ENCODE peak calls at places on chromosomes 16 and 17, in seven cellular contexts. One of them, this sample, is unnamed.

GRCh38 chr16:7183768-7184167 is 148.9 kb upstream of the RBFOX1 start:
- DNase-seq in cardiac fibroblast: no peak
- DNase-seq in progenitor cell of endocrine pancreas: no peak
- DNase-seq in Panc1: no peak
- DNase-seq in lung: no peak
- DNase-seq in BJ: no peak
- DNase-seq in Calu3: no peak
- DNase-seq in this sample: no peak

GRCh38 chr16:83138976-83139690 is 512.4 kb downstream of the CDH13 start:
- DNase-seq in cardiac fibroblast: no peak
- DNase-seq in progenitor cell of endocrine pancreas: no peak
- DNase-seq in Panc1: no peak
- DNase-seq in lung: no peak
- DNase-seq in BJ: no peak
- DNase-seq in Calu3: no peak
- DNase-seq in this sample: no peak

GRCh38 chr17:42928714-42929496 is 28.3 kb downstream of the G6PC1 start:
- DNase-seq in cardiac fibroblast: peak
- DNase-seq in progenitor cell of endocrine pancreas: no peak
- DNase-seq in Panc1: no peak
- DNase-seq in lung: peak
- DNase-seq in BJ: peak
- DNase-seq in Calu3: peak
- DNase-seq in this sample: peak

GRCh38 chr16:72530434-72530833 is 358.5 kb upstream of the PMFBP1 start:
- DNase-seq in cardiac fibroblast: peak
- DNase-seq in progenitor cell of endocrine pancreas: no peak
- DNase-seq in Panc1: no peak
- DNase-seq in lung: no peak
- DNase-seq in BJ: no peak
- DNase-seq in Calu3: no peak
- DNase-seq in this sample: no peak

GRCh38 chr16:89217388-89218191 is at the start of gene ZNF778:
- DNase-seq in cardiac fibroblast: peak
- DNase-seq in progenitor cell of endocrine pancreas: no peak
- DNase-seq in Panc1: no peak
- DNase-seq in lung: peak
- DNase-seq in BJ: no peak
- DNase-seq in Calu3: peak
- DNase-seq in this sample: peak

GRCh38 chr17:47948706-47949196 is 7.4 kb downstream of the PNPO start:
- DNase-seq in cardiac fibroblast: no peak
- DNase-seq in progenitor cell of endocrine pancreas: no peak
- DNase-seq in Panc1: no peak
- DNase-seq in lung: no peak
- DNase-seq in BJ: no peak
- DNase-seq in Calu3: peak
- DNase-seq in this sample: no peak

GRCh38 chr17:31598388-31598760 is 206.9 kb downstream of the RAB11FIP4 start:
- DNase-seq in cardiac fibroblast: no peak
- DNase-seq in progenitor cell of endocrine pancreas: no peak
- DNase-seq in Panc1: no peak
- DNase-seq in lung: no peak
- DNase-seq in BJ: no peak
- DNase-seq in Calu3: no peak
- DNase-seq in this sample: no peak

GRCh38 chr17:74737299-74738050 is 419 bp downstream of the RAB37 start:
- DNase-seq in cardiac fibroblast: no peak
- DNase-seq in progenitor cell of endocrine pancreas: no peak
- DNase-seq in Panc1: no peak
- DNase-seq in lung: no peak
- DNase-seq in BJ: no peak
- DNase-seq in Calu3: peak
- DNase-seq in this sample: peak

GRCh38 chr16:31471241-31471874 is 594 bp upstream of the TGFB1I1 start:
- DNase-seq in cardiac fibroblast: peak
- DNase-seq in progenitor cell of endocrine pancreas: no peak
- DNase-seq in Panc1: no peak
- DNase-seq in lung: no peak
- DNase-seq in BJ: no peak
- DNase-seq in Calu3: no peak
- DNase-seq in this sample: no peak

GRCh38 chr17:43721537-43722268 is 36.9 kb downstream of the SOST start:
- DNase-seq in cardiac fibroblast: peak
- DNase-seq in progenitor cell of endocrine pancreas: no peak
- DNase-seq in Panc1: no peak
- DNase-seq in lung: no peak
- DNase-seq in BJ: no peak
- DNase-seq in Calu3: no peak
- DNase-seq in this sample: no peak

GRCh38 chr17:77189148-77189547 is 48.4 kb downstream of the SEC14L1 start:
- DNase-seq in cardiac fibroblast: no peak
- DNase-seq in progenitor cell of endocrine pancreas: no peak
- DNase-seq in Panc1: no peak
- DNase-seq in lung: no peak
- DNase-seq in BJ: no peak
- DNase-seq in Calu3: no peak
- DNase-seq in this sample: no peak

GRCh38 chr16:86968866-86969265 is 348.3 kb downstream of the C16orf95 start:
- DNase-seq in cardiac fibroblast: no peak
- DNase-seq in progenitor cell of endocrine pancreas: no peak
- DNase-seq in Panc1: no peak
- DNase-seq in lung: no peak
- DNase-seq in BJ: no peak
- DNase-seq in Calu3: no peak
- DNase-seq in this sample: no peak

GRCh38 chr17:74070374-74070773 is 133.1 kb upstream of the RPL38 start:
- DNase-seq in cardiac fibroblast: no peak
- DNase-seq in progenitor cell of endocrine pancreas: no peak
- DNase-seq in Panc1: no peak
- DNase-seq in lung: no peak
- DNase-seq in BJ: no peak
- DNase-seq in Calu3: no peak
- DNase-seq in this sample: no peak

GRCh38 chr17:44541884-44542581 is 15.3 kb upstream of the FZD2 start:
- DNase-seq in cardiac fibroblast: no peak
- DNase-seq in progenitor cell of endocrine pancreas: no peak
- DNase-seq in Panc1: no peak
- DNase-seq in lung: no peak
- DNase-seq in BJ: no peak
- DNase-seq in Calu3: no peak
- DNase-seq in this sample: no peak

GRCh38 chr16:2056077-2056476 is 8.3 kb downstream of the TSC2 start:
- DNase-seq in cardiac fibroblast: peak
- DNase-seq in progenitor cell of endocrine pancreas: no peak
- DNase-seq in Panc1: no peak
- DNase-seq in lung: no peak
- DNase-seq in BJ: no peak
- DNase-seq in Calu3: no peak
- DNase-seq in this sample: no peak

GRCh38 chr17:47694818-47695663 is 1.1 kb downstream of the TBKBP1 start:
- DNase-seq in cardiac fibroblast: peak
- DNase-seq in progenitor cell of endocrine pancreas: no peak
- DNase-seq in Panc1: no peak
- DNase-seq in lung: peak
- DNase-seq in BJ: no peak
- DNase-seq in Calu3: no peak
- DNase-seq in this sample: peak

GRCh38 chr17:81508639-81509047 is 4.0 kb downstream of the ACTG1 start:
- DNase-seq in cardiac fibroblast: peak
- DNase-seq in progenitor cell of endocrine pancreas: no peak
- DNase-seq in Panc1: no peak
- DNase-seq in lung: no peak
- DNase-seq in BJ: no peak
- DNase-seq in Calu3: no peak
- DNase-seq in this sample: no peak

GRCh38 chr16:86909359-86910145 is 331.2 kb downstream of the FOXL1 start:
- DNase-seq in cardiac fibroblast: no peak
- DNase-seq in progenitor cell of endocrine pancreas: no peak
- DNase-seq in Panc1: no peak
- DNase-seq in lung: no peak
- DNase-seq in BJ: no peak
- DNase-seq in Calu3: no peak
- DNase-seq in this sample: no peak

GRCh38 chr16:8375208-8375607 is 215.1 kb downstream of the TMEM114 start:
- DNase-seq in cardiac fibroblast: no peak
- DNase-seq in progenitor cell of endocrine pancreas: no peak
- DNase-seq in Panc1: no peak
- DNase-seq in lung: no peak
- DNase-seq in BJ: no peak
- DNase-seq in Calu3: no peak
- DNase-seq in this sample: no peak

GRCh38 chr16:81714593-81714992 is 64.5 kb upstream of the PLCG2 start:
- DNase-seq in cardiac fibroblast: no peak
- DNase-seq in progenitor cell of endocrine pancreas: no peak
- DNase-seq in Panc1: no peak
- DNase-seq in lung: no peak
- DNase-seq in BJ: no peak
- DNase-seq in Calu3: no peak
- DNase-seq in this sample: no peak

GRCh38 chr16:81713796-81714195 is 65.3 kb upstream of the PLCG2 start:
- DNase-seq in cardiac fibroblast: no peak
- DNase-seq in progenitor cell of endocrine pancreas: no peak
- DNase-seq in Panc1: no peak
- DNase-seq in lung: no peak
- DNase-seq in BJ: no peak
- DNase-seq in Calu3: no peak
- DNase-seq in this sample: no peak

GRCh38 chr16:81711609-81712329 is 67.3 kb upstream of the PLCG2 start:
- DNase-seq in cardiac fibroblast: peak
- DNase-seq in progenitor cell of endocrine pancreas: no peak
- DNase-seq in Panc1: no peak
- DNase-seq in lung: no peak
- DNase-seq in BJ: peak
- DNase-seq in Calu3: peak
- DNase-seq in this sample: no peak

GRCh38 chr16:81712681-81713080 is 66.4 kb upstream of the PLCG2 start:
- DNase-seq in cardiac fibroblast: no peak
- DNase-seq in progenitor cell of endocrine pancreas: no peak
- DNase-seq in Panc1: no peak
- DNase-seq in lung: no peak
- DNase-seq in BJ: no peak
- DNase-seq in Calu3: no peak
- DNase-seq in this sample: no peak

GRCh38 chr16:81713295-81713772 is 65.8 kb upstream of the PLCG2 start:
- DNase-seq in cardiac fibroblast: no peak
- DNase-seq in progenitor cell of endocrine pancreas: no peak
- DNase-seq in Panc1: no peak
- DNase-seq in lung: no peak
- DNase-seq in BJ: no peak
- DNase-seq in Calu3: no peak
- DNase-seq in this sample: no peak
- TF ChIP-seq CTCF in cardiac fibroblast: no peak
- TF ChIP-seq CTCF in progenitor cell of endocrine pancreas: no peak
- TF ChIP-seq CTCF in Panc1: no peak
- TF ChIP-seq CTCF in lung: no peak
- TF ChIP-seq CTCF in BJ: no peak
- TF ChIP-seq CTCF in Calu3: no peak
- TF ChIP-seq CTCF in this sample: no peak

GRCh38 chr17:36849871-36850348 is 87.4 kb upstream of the LHX1 start:
- DNase-seq in cardiac fibroblast: peak
- DNase-seq in progenitor cell of endocrine pancreas: no peak
- DNase-seq in Panc1: peak
- DNase-seq in lung: no peak
- DNase-seq in BJ: peak
- DNase-seq in Calu3: peak
- DNase-seq in this sample: no peak
- TF ChIP-seq CTCF in cardiac fibroblast: peak
- TF ChIP-seq CTCF in progenitor cell of endocrine pancreas: no peak
- TF ChIP-seq CTCF in Panc1: no peak
- TF ChIP-seq CTCF in lung: no peak
- TF ChIP-seq CTCF in BJ: peak
- TF ChIP-seq CTCF in Calu3: peak
- TF ChIP-seq CTCF in this sample: no peak

DNA sequence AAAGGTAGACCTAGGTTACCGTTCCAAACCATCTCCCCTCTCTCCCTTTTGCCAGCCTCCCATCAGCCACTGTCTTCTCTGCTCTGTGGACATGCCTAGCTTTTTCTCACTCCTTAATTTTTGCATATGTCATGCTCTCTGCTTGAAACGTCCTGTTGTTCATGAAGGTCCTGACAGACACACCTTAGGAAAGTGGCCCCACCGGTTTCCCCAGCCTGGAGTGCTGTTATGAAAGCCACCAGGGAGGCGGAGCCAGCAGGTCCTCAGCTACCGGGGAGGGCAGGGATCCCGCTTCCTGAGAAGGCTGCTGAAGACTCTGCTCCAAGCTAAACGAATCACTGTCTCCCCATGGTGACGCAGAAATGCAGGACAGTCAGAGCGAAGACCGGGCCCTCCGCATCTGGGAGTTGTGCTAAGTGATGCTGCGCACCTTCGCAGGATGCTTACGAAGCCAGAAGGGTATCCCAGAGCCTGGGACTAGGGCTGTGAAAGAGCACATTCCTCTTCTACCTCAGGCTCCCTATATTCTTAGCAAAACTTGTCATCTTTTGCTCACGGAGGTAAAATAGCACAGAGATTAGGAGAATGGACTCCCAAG is 2.3 kb upstream of the SLC16A11 start:
- DNase-seq in cardiac fibroblast: no peak
- DNase-seq in progenitor cell of endocrine pancreas: peak
- DNase-seq in Panc1: no peak
- DNase-seq in lung: peak
- DNase-seq in BJ: no peak
- DNase-seq in Calu3: peak
- DNase-seq in this sample: peak
- TF ChIP-seq CTCF in cardiac fibroblast: no peak
- TF ChIP-seq CTCF in progenitor cell of endocrine pancreas: peak
- TF ChIP-seq CTCF in Panc1: peak
- TF ChIP-seq CTCF in lung: no peak
- TF ChIP-seq CTCF in BJ: no peak
- TF ChIP-seq CTCF in Calu3: no peak
- TF ChIP-seq CTCF in this sample: no peak

DNA sequence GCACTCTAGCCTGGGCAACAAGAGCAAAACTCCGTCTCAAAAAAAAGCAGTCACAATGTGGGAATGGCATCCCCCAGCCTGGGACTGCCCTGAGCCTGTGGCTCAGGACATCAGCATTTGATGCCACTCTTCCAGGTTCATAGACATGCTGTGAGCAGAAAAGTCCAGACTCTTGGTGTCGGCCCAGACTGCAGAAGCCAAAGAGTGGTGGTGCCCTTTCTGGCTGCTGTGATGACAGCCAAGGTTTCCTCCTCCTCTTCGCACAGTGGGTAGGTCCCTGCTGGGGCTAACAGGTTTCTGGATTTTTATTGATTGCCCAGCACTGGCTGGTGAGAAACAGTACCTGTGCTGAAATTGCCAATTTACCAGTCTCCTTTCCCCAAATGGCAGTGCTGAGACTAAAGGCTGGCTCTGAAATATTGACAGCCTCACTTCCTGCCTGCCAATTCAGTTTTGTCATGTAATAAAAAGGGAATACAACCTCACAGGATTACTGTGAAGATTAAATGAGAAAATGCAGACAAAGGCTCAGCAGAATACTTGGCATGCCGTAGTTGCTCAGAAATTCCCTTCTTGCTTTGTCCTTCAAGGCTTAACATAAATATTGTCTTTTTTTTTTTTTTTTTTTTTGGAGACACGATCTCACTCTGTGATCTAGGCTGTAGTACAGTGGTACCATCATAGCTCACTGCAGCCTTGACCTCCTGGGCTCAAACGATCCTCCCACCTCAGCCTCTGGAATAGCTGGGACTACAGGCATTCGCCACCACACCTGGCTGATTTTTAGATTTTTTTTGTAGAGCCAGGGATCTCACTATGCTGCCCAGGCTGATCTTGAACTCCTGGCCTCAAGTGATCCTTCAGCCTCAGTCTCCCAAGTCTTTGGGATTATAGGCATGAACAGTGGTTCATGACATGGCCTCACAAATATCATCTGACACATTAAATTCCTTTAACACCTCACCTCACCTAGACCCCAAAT is 15.5 kb upstream of the UBE2G1 start:
- DNase-seq in cardiac fibroblast: no peak
- DNase-seq in progenitor cell of endocrine pancreas: no peak
- DNase-seq in Panc1: no peak
- DNase-seq in lung: no peak
- DNase-seq in BJ: no peak
- DNase-seq in Calu3: no peak
- DNase-seq in this sample: no peak
- TF ChIP-seq CTCF in cardiac fibroblast: no peak
- TF ChIP-seq CTCF in progenitor cell of endocrine pancreas: no peak
- TF ChIP-seq CTCF in Panc1: no peak
- TF ChIP-seq CTCF in lung: no peak
- TF ChIP-seq CTCF in BJ: no peak
- TF ChIP-seq CTCF in Calu3: no peak
- TF ChIP-seq CTCF in this sample: no peak